ENCODE peak calls at places on chromosomes 11 and 22, in eight cellular contexts. Q is lower lobe of right lung; A is IMR-90; K is endodermal cell; Y is SK-N-SH; O is mammary epithelial cell; L is adipocyte; X is naive thymus-derived CD4-positive, alpha-beta T cell. V is an unnamed sample.

GRCh38 chr11:490186-490929 is 16.7 kb downstream of the RNH1 start:
- DNase-seq in K (no peak), Q (no peak), O (no peak), L (no peak), X (no peak), Y (no peak), A (no peak), V (no peak)

GRCh38 chr11:120112174-120112796 is 25.6 kb downstream of the TRIM29 start:
- DNase-seq in Q (no peak), K (peak; percentile 70), L (no peak), O (no peak), Y (peak; percentile 42), A (no peak), X (no peak), V (no peak)

GRCh38 chr11:123272565-123272964 is 77.5 kb upstream of the CLMP start:
- DNase-seq in X (no peak), Q (no peak), A (no peak), Y (no peak), K (no peak), L (no peak), O (peak; percentile 75), V (no peak)

GRCh38 chr22:46453006-46453828 is 84.2 kb downstream of the CELSR1 start:
- DNase-seq in X (no peak), Y (no peak), Q (no peak), L (no peak), K (no peak), A (no peak), O (peak; percentile 90), V (no peak)

GRCh38 chr11:69553416-69554357 is 72.2 kb downstream of the LINC01488 start:
- DNase-seq in Y (no peak), L (no peak), A (no peak), K (no peak), Q (no peak), O (no peak), X (no peak), V (no peak)

GRCh38 chr22:28395920-28396447 is 283.7 kb downstream of the TTC28 start:
- DNase-seq in Y (no peak), O (no peak), A (peak; percentile 48), X (no peak), L (peak; percentile 55), Q (no peak), K (no peak), V (no peak)

GRCh38 chr11:3984896-3985295 is 109.7 kb upstream of the RRM1 start:
- DNase-seq in Q (no peak), K (peak; percentile 55), X (peak; percentile 23), L (no peak), A (peak; percentile 17), Y (peak; percentile 27), O (no peak), V (no peak)

GRCh38 chr22:37343343-37343742 is 61.0 kb downstream of the CYTH4 start:
- DNase-seq in K (no peak), L (no peak), Q (no peak), Y (no peak), X (no peak), O (no peak), A (no peak), V (no peak)

GRCh38 chr11:114079406-114080072 is 20.0 kb downstream of the ZBTB16 start:
- DNase-seq in Y (no peak), X (no peak), L (no peak), A (no peak), O (no peak), K (no peak), Q (no peak), V (no peak)

GRCh38 chr11:1572200-1573076 is at the start of gene DUSP8:
- DNase-seq in Y (peak; percentile 98), K (peak; percentile 92), X (peak; percentile 91), A (peak; percentile 84), Q (peak; percentile 91), L (peak; percentile 96), O (peak; percentile 83), V (peak; percentile 49)

GRCh38 chr11:67022341-67022933 is 497 bp upstream of the SYT12 start:
- DNase-seq in K (no peak), A (peak; percentile 52), X (no peak), Q (no peak), O (peak; percentile 79), Y (peak; percentile 69), L (peak; percentile 20), V (no peak)

GRCh38 chr11:70537576-70538571 is 139.5 kb downstream of the CTTN start:
- DNase-seq in Y (peak; percentile 44), O (no peak), Q (peak; percentile 32), K (no peak), L (no peak), A (no peak), X (no peak), V (no peak)

GRCh38 chr22:48071305-48071704 is 1308.9 kb downstream of the TBC1D22A start:
- DNase-seq in L (no peak), Y (no peak), X (no peak), Q (no peak), O (no peak), K (no peak), A (no peak), V (no peak)

GRCh38 chr22:37806409-37807338 is 1.1 kb upstream of the GCAT start:
- DNase-seq in X (no peak), A (peak; percentile 52), L (peak; percentile 50), K (peak; percentile 71), Q (peak; percentile 62), O (peak; percentile 64), Y (peak; percentile 28), V (peak; percentile 51)

GRCh38 chr22:39526736-39527171 is 5.8 kb downstream of the RPS19BP1 start:
- DNase-seq in K (no peak), O (no peak), Y (no peak), A (no peak), X (no peak), L (no peak), Q (peak; percentile 57), V (no peak)

GRCh38 chr22:32622004-32622761 is 147.6 kb downstream of the FBXO7 start:
- DNase-seq in A (peak; percentile 94), O (no peak), Y (no peak), K (peak; percentile 89), Q (no peak), X (no peak), L (peak; percentile 92), V (no peak)

GRCh38 chr11:12856338-12856737 is 152.8 kb upstream of the RASSF10 start:
- DNase-seq in K (no peak), Y (no peak), L (no peak), X (no peak), A (no peak), O (no peak), Q (no peak), V (no peak)

GRCh38 chr11:12853652-12854296 is 155.3 kb upstream of the RASSF10 start:
- DNase-seq in Y (no peak), O (no peak), Q (no peak), X (no peak), A (peak; percentile 64), L (no peak), K (no peak), V (no peak)

GRCh38 chr11:12853325-12853651 is 155.8 kb upstream of the RASSF10 start:
- DNase-seq in L (no peak), O (no peak), K (no peak), A (no peak), X (no peak), Q (no peak), Y (no peak), V (no peak)

GRCh38 chr11:12854829-12855228 is 154.3 kb upstream of the RASSF10 start:
- DNase-seq in Q (no peak), Y (no peak), O (no peak), L (no peak), A (no peak), X (no peak), K (no peak), V (no peak)

DNA sequence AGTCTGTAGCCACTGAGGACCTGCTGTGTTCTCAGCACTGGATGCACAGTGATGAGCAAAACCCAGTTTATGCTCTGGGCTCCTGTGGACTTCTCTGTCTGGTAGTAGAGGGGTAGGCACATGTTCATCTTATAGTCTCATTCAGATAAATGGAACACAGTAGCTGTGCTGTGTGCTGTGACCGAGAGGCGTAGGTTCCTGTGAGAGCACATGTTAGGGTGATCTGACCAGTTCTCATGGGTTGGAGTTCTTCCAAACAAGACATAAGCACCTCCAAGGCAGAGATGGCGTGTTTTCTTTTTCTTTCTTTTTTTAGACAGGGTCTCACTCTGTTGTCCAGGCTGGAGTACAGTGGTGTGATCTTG is 154.8 kb upstream of the RASSF10 start:
- DNase-seq in O (no peak), Y (no peak), K (no peak), Q (no peak), L (no peak), A (no peak), X (no peak), V (no peak)
- H3K4me1 ChIP-seq in O (peaks cover 18% of the 10 kb centered on the region), Y (peaks cover 10% of the 10 kb centered on the region), K (no peaks in the 10 kb centered on the region), Q (peaks cover 8% of the 10 kb centered on the region), L (peaks cover 17% of the 10 kb centered on the region), A (peaks cover 8% of the 10 kb centered on the region), X (no peaks in the 10 kb centered on the region), V (peaks cover 9% of the 10 kb centered on the region)

GRCh38 chr22:24077416-24077815 is 66.3 kb downstream of the CABIN1 start:
- DNase-seq in K (no peak), L (no peak), A (no peak), O (no peak), X (no peak), Q (no peak), Y (no peak), V (no peak)
- H3K36me3 ChIP-seq in K (peaks cover 60% of the 10 kb centered on the region), L (peaks cover 45% of the 10 kb centered on the region), A (peaks cover 20% of the 10 kb centered on the region), O (peaks cover 14% of the 10 kb centered on the region), X (peaks cover 21% of the 10 kb centered on the region), Q (peaks cover 79% of the 10 kb centered on the region), Y (peaks cover 62% of the 10 kb centered on the region), V (peaks cover 12% of the 10 kb centered on the region)

DNA sequence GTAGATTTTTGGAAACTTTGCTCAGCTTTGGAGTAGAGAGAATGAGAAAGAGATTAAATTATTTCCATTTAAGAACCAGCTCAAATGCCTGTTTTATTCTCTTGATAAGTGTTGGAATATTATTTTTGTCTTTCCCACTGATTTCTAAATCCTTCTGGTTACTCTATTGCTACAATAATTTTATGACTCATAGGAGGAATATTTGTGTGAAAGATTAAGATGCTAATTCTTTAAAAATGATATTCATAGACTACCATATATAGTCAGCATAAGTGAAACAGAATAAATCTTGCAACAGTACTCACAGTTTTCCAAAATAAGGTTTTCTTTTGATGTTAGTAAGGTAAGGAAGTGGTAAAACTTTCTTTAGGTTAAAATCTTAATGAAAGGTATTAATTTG is 60.9 kb downstream of the YAP1 start:
- DNase-seq in O (peak; percentile 34), Q (no peak), A (peak; percentile 85), K (no peak), L (peak; percentile 86), X (no peak), Y (no peak), V (no peak)
- H3K4me3 ChIP-seq in O (no peak overlapping the region), Q (no peak overlapping the region), A (no peak overlapping the region), K (no peak overlapping the region), L (peak overlapping the region; percentile 80), X (no peak overlapping the region), Y (peak overlapping the region; percentile 23), V (no peak overlapping the region)

DNA sequence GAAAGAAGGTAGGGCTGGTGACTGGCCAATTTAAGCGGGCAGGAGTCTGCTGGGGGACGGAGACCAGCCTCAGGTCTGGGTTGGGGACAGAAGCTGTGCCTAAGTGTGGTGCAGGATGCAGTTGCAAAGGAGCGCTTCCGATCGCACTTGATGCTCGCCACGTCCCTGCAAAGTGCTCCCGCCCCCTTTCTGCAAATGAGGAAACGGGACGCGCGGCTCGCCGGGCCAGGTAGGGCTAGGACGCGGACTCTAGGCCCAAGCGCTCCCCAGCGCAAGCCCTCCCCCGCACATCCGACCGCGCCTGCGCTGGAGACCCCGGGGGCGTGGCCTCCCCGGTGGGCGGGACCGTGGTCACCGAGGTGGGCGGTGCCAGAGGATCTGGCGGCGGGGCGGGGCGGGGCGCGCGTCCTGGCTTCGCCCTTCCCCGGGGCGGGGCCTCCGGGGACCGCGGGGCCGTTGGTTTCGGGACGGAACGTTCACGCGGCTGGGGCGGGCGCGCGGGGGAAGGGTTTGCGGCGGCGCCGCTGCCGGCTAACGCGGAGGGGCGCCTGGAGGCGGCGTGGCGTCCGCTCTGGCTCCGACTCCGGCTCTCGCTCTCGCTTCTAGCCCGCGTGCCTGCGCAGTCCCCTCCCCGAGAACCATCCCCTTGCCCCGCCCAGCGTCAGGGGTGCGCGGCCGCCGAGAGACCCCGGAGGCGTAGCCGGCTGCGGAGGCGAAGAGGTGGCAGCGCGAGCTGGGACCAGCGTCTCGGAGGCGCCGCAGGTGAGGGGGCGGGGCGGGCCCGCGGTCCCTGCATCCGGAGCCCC is at the start of gene FAM118A:
- DNase-seq in K (peak; percentile 99), L (peak; percentile 98), A (peak; percentile 88), Q (peak; percentile 93), X (peak; percentile 96), Y (peak; percentile 99), O (peak; percentile 94), V (peak; percentile 87)
- H3K4me1 ChIP-seq in K (peaks cover 4% of the 10 kb centered on the region), L (peaks cover 14% of the 10 kb centered on the region), A (peaks cover 15% of the 10 kb centered on the region), Q (peaks cover 30% of the 10 kb centered on the region), X (peaks cover 21% of the 10 kb centered on the region), Y (peaks cover 41% of the 10 kb centered on the region), O (peaks cover 22% of the 10 kb centered on the region), V (peaks cover 16% of the 10 kb centered on the region)